ENCODE peak calls at places on chromosomes 16 and 17, in five cellular contexts. One of them, this sample, is unnamed.

GRCh38 chr17:66405836-66406679 is 103.6 kb downstream of the PRKCA start:
- DNase-seq in brain microvascular endothelial cell: no peak
- DNase-seq in stimulated activated naive CD4-positive, alpha-beta T cell: no peak
- DNase-seq in lower lobe of right lung: no peak
- DNase-seq in activated CD4-positive, alpha-beta memory T cell treated with anti-CD3 and anti-CD28 coated beads, Interleukin-2, amount 10 ng/mL, durations not matched to agents 7 days and 5 days: no peak
- DNase-seq in this sample: no peak

GRCh38 chr17:77470800-77471733 is 330.3 kb downstream of the SEC14L1 start:
- DNase-seq in stimulated activated naive CD4-positive, alpha-beta T cell: no peak
- DNase-seq in activated CD4-positive, alpha-beta memory T cell treated with anti-CD3 and anti-CD28 coated beads, Interleukin-2, amount 10 ng/mL, durations not matched to agents 7 days and 5 days: no peak
- DNase-seq in lower lobe of right lung: no peak
- DNase-seq in brain microvascular endothelial cell: peak; percentile 47
- DNase-seq in this sample: peak; percentile 70

GRCh38 chr17:11554042-11554441 is 44.2 kb upstream of the DNAH9 start:
- DNase-seq in stimulated activated naive CD4-positive, alpha-beta T cell: no peak
- DNase-seq in brain microvascular endothelial cell: no peak
- DNase-seq in lower lobe of right lung: no peak
- DNase-seq in activated CD4-positive, alpha-beta memory T cell treated with anti-CD3 and anti-CD28 coated beads, Interleukin-2, amount 10 ng/mL, durations not matched to agents 7 days and 5 days: no peak
- DNase-seq in this sample: no peak

GRCh38 chr16:86709902-86710601 is 131.7 kb downstream of the FOXL1 start:
- DNase-seq in lower lobe of right lung: no peak
- DNase-seq in activated CD4-positive, alpha-beta memory T cell treated with anti-CD3 and anti-CD28 coated beads, Interleukin-2, amount 10 ng/mL, durations not matched to agents 7 days and 5 days: no peak
- DNase-seq in brain microvascular endothelial cell: no peak
- DNase-seq in stimulated activated naive CD4-positive, alpha-beta T cell: no peak
- DNase-seq in this sample: no peak

GRCh38 chr17:17231621-17232302 is 5.2 kb downstream of the FLCN start:
- DNase-seq in brain microvascular endothelial cell: no peak
- DNase-seq in lower lobe of right lung: no peak
- DNase-seq in stimulated activated naive CD4-positive, alpha-beta T cell: no peak
- DNase-seq in activated CD4-positive, alpha-beta memory T cell treated with anti-CD3 and anti-CD28 coated beads, Interleukin-2, amount 10 ng/mL, durations not matched to agents 7 days and 5 days: no peak
- DNase-seq in this sample: no peak

GRCh38 chr17:72345536-72345935 is 224.7 kb downstream of the SOX9 start:
- DNase-seq in lower lobe of right lung: no peak
- DNase-seq in activated CD4-positive, alpha-beta memory T cell treated with anti-CD3 and anti-CD28 coated beads, Interleukin-2, amount 10 ng/mL, durations not matched to agents 7 days and 5 days: no peak
- DNase-seq in stimulated activated naive CD4-positive, alpha-beta T cell: no peak
- DNase-seq in brain microvascular endothelial cell: no peak
- DNase-seq in this sample: no peak

GRCh38 chr17:35160354-35161201 is 13.0 kb downstream of the UNC45B start:
- DNase-seq in lower lobe of right lung: no peak
- DNase-seq in stimulated activated naive CD4-positive, alpha-beta T cell: peak; percentile 70
- DNase-seq in brain microvascular endothelial cell: no peak
- DNase-seq in activated CD4-positive, alpha-beta memory T cell treated with anti-CD3 and anti-CD28 coated beads, Interleukin-2, amount 10 ng/mL, durations not matched to agents 7 days and 5 days: no peak
- DNase-seq in this sample: no peak

GRCh38 chr16:10851512-10851911 is 25.5 kb upstream of the CIITA start:
- DNase-seq in lower lobe of right lung: no peak
- DNase-seq in stimulated activated naive CD4-positive, alpha-beta T cell: no peak
- DNase-seq in brain microvascular endothelial cell: no peak
- DNase-seq in activated CD4-positive, alpha-beta memory T cell treated with anti-CD3 and anti-CD28 coated beads, Interleukin-2, amount 10 ng/mL, durations not matched to agents 7 days and 5 days: no peak
- DNase-seq in this sample: no peak

GRCh38 chr17:37651846-37652245 is 8.6 kb upstream of the DDX52 start:
- DNase-seq in activated CD4-positive, alpha-beta memory T cell treated with anti-CD3 and anti-CD28 coated beads, Interleukin-2, amount 10 ng/mL, durations not matched to agents 7 days and 5 days: no peak
- DNase-seq in lower lobe of right lung: no peak
- DNase-seq in brain microvascular endothelial cell: no peak
- DNase-seq in stimulated activated naive CD4-positive, alpha-beta T cell: no peak
- DNase-seq in this sample: no peak

GRCh38 chr16:3876695-3877094 is 3.8 kb downstream of the CREBBP start:
- DNase-seq in activated CD4-positive, alpha-beta memory T cell treated with anti-CD3 and anti-CD28 coated beads, Interleukin-2, amount 10 ng/mL, durations not matched to agents 7 days and 5 days: no peak
- DNase-seq in brain microvascular endothelial cell: no peak
- DNase-seq in lower lobe of right lung: no peak
- DNase-seq in stimulated activated naive CD4-positive, alpha-beta T cell: no peak
- DNase-seq in this sample: no peak

GRCh38 chr16:13471036-13471435 is 448.9 kb upstream of the ERCC4 start:
- DNase-seq in stimulated activated naive CD4-positive, alpha-beta T cell: no peak
- DNase-seq in activated CD4-positive, alpha-beta memory T cell treated with anti-CD3 and anti-CD28 coated beads, Interleukin-2, amount 10 ng/mL, durations not matched to agents 7 days and 5 days: no peak
- DNase-seq in brain microvascular endothelial cell: no peak
- DNase-seq in lower lobe of right lung: no peak
- DNase-seq in this sample: no peak

GRCh38 chr16:22220714-22221113 is 14.6 kb downstream of the EEF2K start:
- DNase-seq in lower lobe of right lung: no peak
- DNase-seq in activated CD4-positive, alpha-beta memory T cell treated with anti-CD3 and anti-CD28 coated beads, Interleukin-2, amount 10 ng/mL, durations not matched to agents 7 days and 5 days: no peak
- DNase-seq in stimulated activated naive CD4-positive, alpha-beta T cell: no peak
- DNase-seq in brain microvascular endothelial cell: no peak
- DNase-seq in this sample: no peak

GRCh38 chr16:7304932-7305331 is 27.7 kb upstream of the RBFOX1 start:
- DNase-seq in activated CD4-positive, alpha-beta memory T cell treated with anti-CD3 and anti-CD28 coated beads, Interleukin-2, amount 10 ng/mL, durations not matched to agents 7 days and 5 days: no peak
- DNase-seq in stimulated activated naive CD4-positive, alpha-beta T cell: no peak
- DNase-seq in brain microvascular endothelial cell: no peak
- DNase-seq in lower lobe of right lung: no peak
- DNase-seq in this sample: no peak

GRCh38 chr17:37067555-37068111 is 118.9 kb downstream of the AATF start:
- DNase-seq in brain microvascular endothelial cell: peak; percentile 80
- DNase-seq in stimulated activated naive CD4-positive, alpha-beta T cell: no peak
- DNase-seq in activated CD4-positive, alpha-beta memory T cell treated with anti-CD3 and anti-CD28 coated beads, Interleukin-2, amount 10 ng/mL, durations not matched to agents 7 days and 5 days: no peak
- DNase-seq in lower lobe of right lung: no peak
- DNase-seq in this sample: no peak

GRCh38 chr17:78125976-78126894 is 2.3 kb downstream of the TMC6 start:
- DNase-seq in activated CD4-positive, alpha-beta memory T cell treated with anti-CD3 and anti-CD28 coated beads, Interleukin-2, amount 10 ng/mL, durations not matched to agents 7 days and 5 days: no peak
- DNase-seq in brain microvascular endothelial cell: no peak
- DNase-seq in stimulated activated naive CD4-positive, alpha-beta T cell: no peak
- DNase-seq in lower lobe of right lung: no peak
- DNase-seq in this sample: no peak

GRCh38 chr17:38510424-38511125 is 82.3 kb downstream of the ARHGAP23 start:
- DNase-seq in stimulated activated naive CD4-positive, alpha-beta T cell: no peak
- DNase-seq in activated CD4-positive, alpha-beta memory T cell treated with anti-CD3 and anti-CD28 coated beads, Interleukin-2, amount 10 ng/mL, durations not matched to agents 7 days and 5 days: no peak
- DNase-seq in brain microvascular endothelial cell: no peak
- DNase-seq in lower lobe of right lung: no peak
- DNase-seq in this sample: no peak

GRCh38 chr17:2837147-2837561 is 40.9 kb downstream of the RAP1GAP2 start:
- DNase-seq in activated CD4-positive, alpha-beta memory T cell treated with anti-CD3 and anti-CD28 coated beads, Interleukin-2, amount 10 ng/mL, durations not matched to agents 7 days and 5 days: peak; percentile 49
- DNase-seq in stimulated activated naive CD4-positive, alpha-beta T cell: peak; percentile 56
- DNase-seq in brain microvascular endothelial cell: no peak
- DNase-seq in lower lobe of right lung: no peak
- DNase-seq in this sample: no peak

GRCh38 chr16:9521749-9522370 is 430.4 kb downstream of the HAPSTR1 start:
- DNase-seq in brain microvascular endothelial cell: no peak
- DNase-seq in activated CD4-positive, alpha-beta memory T cell treated with anti-CD3 and anti-CD28 coated beads, Interleukin-2, amount 10 ng/mL, durations not matched to agents 7 days and 5 days: no peak
- DNase-seq in stimulated activated naive CD4-positive, alpha-beta T cell: no peak
- DNase-seq in lower lobe of right lung: no peak
- DNase-seq in this sample: no peak

GRCh38 chr16:68548947-68549346 is 9.9 kb downstream of the ZFP90 start:
- DNase-seq in activated CD4-positive, alpha-beta memory T cell treated with anti-CD3 and anti-CD28 coated beads, Interleukin-2, amount 10 ng/mL, durations not matched to agents 7 days and 5 days: peak; percentile 45
- DNase-seq in lower lobe of right lung: no peak
- DNase-seq in brain microvascular endothelial cell: no peak
- DNase-seq in stimulated activated naive CD4-positive, alpha-beta T cell: peak; percentile 70
- DNase-seq in this sample: no peak

GRCh38 chr17:8326591-8327583 is 12.8 kb upstream of the ODF4 start:
- DNase-seq in activated CD4-positive, alpha-beta memory T cell treated with anti-CD3 and anti-CD28 coated beads, Interleukin-2, amount 10 ng/mL, durations not matched to agents 7 days and 5 days: peak; percentile 24
- DNase-seq in brain microvascular endothelial cell: no peak
- DNase-seq in stimulated activated naive CD4-positive, alpha-beta T cell: peak; percentile 15
- DNase-seq in lower lobe of right lung: no peak
- DNase-seq in this sample: no peak

GRCh38 chr17:17865035-17865434 is 28.2 kb upstream of the SREBF1 start:
- DNase-seq in stimulated activated naive CD4-positive, alpha-beta T cell: no peak
- DNase-seq in lower lobe of right lung: no peak
- DNase-seq in brain microvascular endothelial cell: no peak
- DNase-seq in activated CD4-positive, alpha-beta memory T cell treated with anti-CD3 and anti-CD28 coated beads, Interleukin-2, amount 10 ng/mL, durations not matched to agents 7 days and 5 days: no peak
- DNase-seq in this sample: no peak

GRCh38 chr16:1701216-1701878 is 4.6 kb upstream of the MAPK8IP3 start:
- DNase-seq in lower lobe of right lung: no peak
- DNase-seq in brain microvascular endothelial cell: no peak
- DNase-seq in activated CD4-positive, alpha-beta memory T cell treated with anti-CD3 and anti-CD28 coated beads, Interleukin-2, amount 10 ng/mL, durations not matched to agents 7 days and 5 days: no peak
- DNase-seq in stimulated activated naive CD4-positive, alpha-beta T cell: no peak
- DNase-seq in this sample: no peak

GRCh38 chr17:9299695-9300094 is 275.9 kb downstream of the STX8 start:
- DNase-seq in brain microvascular endothelial cell: no peak
- DNase-seq in stimulated activated naive CD4-positive, alpha-beta T cell: no peak
- DNase-seq in lower lobe of right lung: no peak
- DNase-seq in activated CD4-positive, alpha-beta memory T cell treated with anti-CD3 and anti-CD28 coated beads, Interleukin-2, amount 10 ng/mL, durations not matched to agents 7 days and 5 days: no peak
- DNase-seq in this sample: no peak

GRCh38 chr16:53058441-53058840 is 3.6 kb downstream of the CHD9 start:
- DNase-seq in activated CD4-positive, alpha-beta memory T cell treated with anti-CD3 and anti-CD28 coated beads, Interleukin-2, amount 10 ng/mL, durations not matched to agents 7 days and 5 days: no peak
- DNase-seq in brain microvascular endothelial cell: no peak
- DNase-seq in stimulated activated naive CD4-positive, alpha-beta T cell: no peak
- DNase-seq in lower lobe of right lung: no peak
- DNase-seq in this sample: no peak

GRCh38 chr16:15529673-15530072 is 95.3 kb downstream of the BMERB1 start:
- DNase-seq in activated CD4-positive, alpha-beta memory T cell treated with anti-CD3 and anti-CD28 coated beads, Interleukin-2, amount 10 ng/mL, durations not matched to agents 7 days and 5 days: no peak
- DNase-seq in stimulated activated naive CD4-positive, alpha-beta T cell: no peak
- DNase-seq in lower lobe of right lung: no peak
- DNase-seq in brain microvascular endothelial cell: no peak
- DNase-seq in this sample: no peak

GRCh38 chr16:74700206-74701040 is at the start of gene MLKL:
- DNase-seq in activated CD4-positive, alpha-beta memory T cell treated with anti-CD3 and anti-CD28 coated beads, Interleukin-2, amount 10 ng/mL, durations not matched to agents 7 days and 5 days: peak; percentile 68
- DNase-seq in brain microvascular endothelial cell: peak; percentile 16
- DNase-seq in stimulated activated naive CD4-positive, alpha-beta T cell: peak; percentile 28
- DNase-seq in lower lobe of right lung: peak; percentile 81
- DNase-seq in this sample: no peak

GRCh38 chr16:50548659-50549560 is 714 bp downstream of the NKD1 start:
- DNase-seq in activated CD4-positive, alpha-beta memory T cell treated with anti-CD3 and anti-CD28 coated beads, Interleukin-2, amount 10 ng/mL, durations not matched to agents 7 days and 5 days: peak; percentile 44
- DNase-seq in stimulated activated naive CD4-positive, alpha-beta T cell: peak; percentile 14
- DNase-seq in lower lobe of right lung: peak; percentile 54
- DNase-seq in brain microvascular endothelial cell: no peak
- DNase-seq in this sample: no peak

GRCh38 chr17:10292057-10292931 is 80.5 kb downstream of the MYH13 start:
- DNase-seq in lower lobe of right lung: no peak
- DNase-seq in stimulated activated naive CD4-positive, alpha-beta T cell: no peak
- DNase-seq in activated CD4-positive, alpha-beta memory T cell treated with anti-CD3 and anti-CD28 coated beads, Interleukin-2, amount 10 ng/mL, durations not matched to agents 7 days and 5 days: peak; percentile 26
- DNase-seq in brain microvascular endothelial cell: no peak
- DNase-seq in this sample: peak; percentile 79

GRCh38 chr17:50026901-50027638 is 28.8 kb upstream of the ITGA3 start:
- DNase-seq in lower lobe of right lung: peak; percentile 85
- DNase-seq in activated CD4-positive, alpha-beta memory T cell treated with anti-CD3 and anti-CD28 coated beads, Interleukin-2, amount 10 ng/mL, durations not matched to agents 7 days and 5 days: peak; percentile 80
- DNase-seq in brain microvascular endothelial cell: peak; percentile 89
- DNase-seq in stimulated activated naive CD4-positive, alpha-beta T cell: peak; percentile 66
- DNase-seq in this sample: no peak

GRCh38 chr17:67421869-67422273 is 44.8 kb downstream of the PITPNC1 start:
- DNase-seq in brain microvascular endothelial cell: peak; percentile 81
- DNase-seq in activated CD4-positive, alpha-beta memory T cell treated with anti-CD3 and anti-CD28 coated beads, Interleukin-2, amount 10 ng/mL, durations not matched to agents 7 days and 5 days: peak; percentile 64
- DNase-seq in lower lobe of right lung: no peak
- DNase-seq in stimulated activated naive CD4-positive, alpha-beta T cell: peak; percentile 79
- DNase-seq in this sample: peak; percentile 76

GRCh38 chr17:2689411-2690164 is 22.0 kb downstream of the CLUH start:
- DNase-seq in stimulated activated naive CD4-positive, alpha-beta T cell: no peak
- DNase-seq in lower lobe of right lung: peak; percentile 50
- DNase-seq in brain microvascular endothelial cell: no peak
- DNase-seq in activated CD4-positive, alpha-beta memory T cell treated with anti-CD3 and anti-CD28 coated beads, Interleukin-2, amount 10 ng/mL, durations not matched to agents 7 days and 5 days: peak; percentile 62
- DNase-seq in this sample: no peak

GRCh38 chr16:54284931-54285413 is 1.6 kb downstream of the IRX3 start:
- DNase-seq in activated CD4-positive, alpha-beta memory T cell treated with anti-CD3 and anti-CD28 coated beads, Interleukin-2, amount 10 ng/mL, durations not matched to agents 7 days and 5 days: no peak
- DNase-seq in brain microvascular endothelial cell: no peak
- DNase-seq in lower lobe of right lung: no peak
- DNase-seq in stimulated activated naive CD4-positive, alpha-beta T cell: no peak
- DNase-seq in this sample: peak; percentile 63

GRCh38 chr16:31354394-31355291 is at the start of gene ITGAX:
- DNase-seq in lower lobe of right lung: peak; percentile 91
- DNase-seq in stimulated activated naive CD4-positive, alpha-beta T cell: no peak
- DNase-seq in brain microvascular endothelial cell: peak; percentile 45
- DNase-seq in activated CD4-positive, alpha-beta memory T cell treated with anti-CD3 and anti-CD28 coated beads, Interleukin-2, amount 10 ng/mL, durations not matched to agents 7 days and 5 days: peak; percentile 80
- DNase-seq in this sample: peak; percentile 79

GRCh38 chr16:61813339-61813738 is 222.9 kb downstream of the CDH8 start:
- DNase-seq in brain microvascular endothelial cell: no peak
- DNase-seq in activated CD4-positive, alpha-beta memory T cell treated with anti-CD3 and anti-CD28 coated beads, Interleukin-2, amount 10 ng/mL, durations not matched to agents 7 days and 5 days: no peak
- DNase-seq in lower lobe of right lung: no peak
- DNase-seq in stimulated activated naive CD4-positive, alpha-beta T cell: no peak
- DNase-seq in this sample: no peak

GRCh38 chr17:21043296-21044232 is 753 bp upstream of the USP22 start:
- DNase-seq in stimulated activated naive CD4-positive, alpha-beta T cell: peak; percentile 99
- DNase-seq in activated CD4-positive, alpha-beta memory T cell treated with anti-CD3 and anti-CD28 coated beads, Interleukin-2, amount 10 ng/mL, durations not matched to agents 7 days and 5 days: peak; percentile 98
- DNase-seq in brain microvascular endothelial cell: peak; percentile 97
- DNase-seq in lower lobe of right lung: peak; percentile 99
- DNase-seq in this sample: peak; percentile 99

GRCh38 chr16:88662222-88662842 is 559 bp downstream of the MVD start:
- DNase-seq in stimulated activated naive CD4-positive, alpha-beta T cell: no peak
- DNase-seq in brain microvascular endothelial cell: no peak
- DNase-seq in lower lobe of right lung: no peak
- DNase-seq in activated CD4-positive, alpha-beta memory T cell treated with anti-CD3 and anti-CD28 coated beads, Interleukin-2, amount 10 ng/mL, durations not matched to agents 7 days and 5 days: peak; percentile 38
- DNase-seq in this sample: no peak

GRCh38 chr16:65809627-65810026 is 556.9 kb upstream of the CDH5 start:
- DNase-seq in activated CD4-positive, alpha-beta memory T cell treated with anti-CD3 and anti-CD28 coated beads, Interleukin-2, amount 10 ng/mL, durations not matched to agents 7 days and 5 days: no peak
- DNase-seq in brain microvascular endothelial cell: no peak
- DNase-seq in lower lobe of right lung: no peak
- DNase-seq in stimulated activated naive CD4-positive, alpha-beta T cell: no peak
- DNase-seq in this sample: no peak

GRCh38 chr16:65667013-65667578 is 545.2 kb upstream of the CDH11 start:
- DNase-seq in brain microvascular endothelial cell: peak; percentile 54
- DNase-seq in stimulated activated naive CD4-positive, alpha-beta T cell: no peak
- DNase-seq in lower lobe of right lung: no peak
- DNase-seq in activated CD4-positive, alpha-beta memory T cell treated with anti-CD3 and anti-CD28 coated beads, Interleukin-2, amount 10 ng/mL, durations not matched to agents 7 days and 5 days: no peak
- DNase-seq in this sample: no peak

GRCh38 chr16:67357561-67357960 is 30.9 kb downstream of the LRRC36 start:
- DNase-seq in activated CD4-positive, alpha-beta memory T cell treated with anti-CD3 and anti-CD28 coated beads, Interleukin-2, amount 10 ng/mL, durations not matched to agents 7 days and 5 days: no peak
- DNase-seq in lower lobe of right lung: no peak
- DNase-seq in stimulated activated naive CD4-positive, alpha-beta T cell: no peak
- DNase-seq in brain microvascular endothelial cell: no peak
- DNase-seq in this sample: no peak

This sample was measured in RWPE2.